ENCODE peak calls at places on chromosomes 13 and 19, in nine cellular contexts. V, J, U, W, D, B, T, N and A are unnamed samples.

GRCh38 chr19:33401683-33402420 is 28.3 kb downstream of the CEBPG start:
- DNase-seq in V (no peak), J (no peak), U (no peak), W (no peak), D (no peak), B (no peak), T (no peak), N (no peak), A (no peak)

GRCh38 chr19:10510301-10510802 is 6.9 kb downstream of the S1PR5 start:
- DNase-seq in V (peak; percentile 14), J (no peak), U (no peak), W (no peak), D (no peak), B (peak; percentile 56), T (no peak), N (no peak), A (no peak)

GRCh38 chr13:75505327-75505726 is 23.4 kb upstream of the TBC1D4 start:
- DNase-seq in V (peak; percentile 92), J (no peak), U (no peak), W (no peak), D (no peak), B (no peak), T (no peak), N (no peak), A (no peak)

GRCh38 chr13:42720116-42720857 is 61.1 kb upstream of the FAM216B start:
- DNase-seq in V (no peak), J (no peak), U (peak; percentile 93), W (peak; percentile 83), D (no peak), B (no peak), T (no peak), N (peak; percentile 2), A (peak; percentile 82)

GRCh38 chr13:90254437-90254836 is 1093.0 kb upstream of the MIR17HG start:
- DNase-seq in V (no peak), J (no peak), U (no peak), W (no peak), D (no peak), B (no peak), T (no peak), N (no peak), A (no peak)

GRCh38 chr19:40598121-40598917 is 2.9 kb upstream of the LTBP4 start:
- DNase-seq in V (peak; percentile 72), J (peak; percentile 97), U (peak; percentile 48), W (peak; percentile 96), D (peak; percentile 90), B (peak; percentile 95), T (peak; percentile 21), N (peak; percentile 97), A (peak; percentile 73)

GRCh38 chr13:86933676-86934075 is 737.5 kb upstream of the SLITRK5 start:
- DNase-seq in V (no peak), J (no peak), U (no peak), W (no peak), D (no peak), B (no peak), T (no peak), N (no peak), A (no peak)

GRCh38 chr13:110010433-110011135 is 224.2 kb upstream of the IRS2 start:
- DNase-seq in V (no peak), J (no peak), U (no peak), W (no peak), D (no peak), B (no peak), T (no peak), N (no peak), A (no peak)

GRCh38 chr19:6737873-6738725 is 719 bp upstream of the GPR108 start:
- DNase-seq in V (peak; percentile 92), J (peak; percentile 99), U (peak; percentile 60), W (peak; percentile 82), D (peak; percentile 82), B (peak; percentile 92), T (peak; percentile 34), N (peak; percentile 77), A (no peak)

GRCh38 chr13:42348576-42348975 is 76.6 kb downstream of the AKAP11 start:
- DNase-seq in V (no peak), J (peak; percentile 64), U (no peak), W (no peak), D (no peak), B (no peak), T (no peak), N (no peak), A (no peak)

GRCh38 chr19:10830941-10831779 is 4.9 kb downstream of the TMED1 start:
- DNase-seq in V (no peak), J (no peak), U (no peak), W (no peak), D (no peak), B (no peak), T (no peak), N (no peak), A (no peak)

GRCh38 chr19:47331931-47332547 is at the start of gene C5AR2:
- DNase-seq in V (no peak), J (no peak), U (no peak), W (no peak), D (no peak), B (no peak), T (no peak), N (no peak), A (no peak)

GRCh38 chr19:35223084-35223790 is 5.3 kb downstream of the FAM187B start:
- DNase-seq in V (no peak), J (peak; percentile 88), U (no peak), W (no peak), D (no peak), B (no peak), T (no peak), N (no peak), A (no peak)

GRCh38 chr13:43303040-43303729 is 279.8 kb downstream of the DNAJC15 start:
- DNase-seq in V (peak; percentile 73), J (no peak), U (peak; percentile 56), W (peak; percentile 70), D (peak; percentile 68), B (peak; percentile 79), T (no peak), N (no peak), A (peak; percentile 59)

GRCh38 chr19:15249912-15250634 is 17.8 kb upstream of the EPHX3 start:
- DNase-seq in V (no peak), J (no peak), U (peak; percentile 89), W (peak; percentile 35), D (peak; percentile 82), B (peak; percentile 34), T (no peak), N (peak; percentile 84), A (no peak)

GRCh38 chr13:31036717-31037116 is 104.3 kb downstream of the TEX26 start:
- DNase-seq in V (no peak), J (no peak), U (no peak), W (no peak), D (no peak), B (no peak), T (no peak), N (no peak), A (no peak)

GRCh38 chr19:43720936-43721335 is 5.1 kb downstream of the IRGC start:
- DNase-seq in V (no peak), J (no peak), U (no peak), W (no peak), D (no peak), B (no peak), T (no peak), N (no peak), A (no peak)

GRCh38 chr13:83048419-83048818 is 833.9 kb downstream of the SLITRK1 start:
- DNase-seq in V (no peak), J (no peak), U (no peak), W (no peak), D (no peak), B (no peak), T (no peak), N (no peak), A (no peak)

GRCh38 chr19:15468675-15469512 is 4.5 kb upstream of the RASAL3 start:
- DNase-seq in V (no peak), J (no peak), U (no peak), W (no peak), D (no peak), B (no peak), T (no peak), N (no peak), A (no peak)

GRCh38 chr13:48500652-48501197 is 32.2 kb downstream of the RCBTB2 start:
- DNase-seq in V (peak; percentile 95), J (no peak), U (peak; percentile 74), W (no peak), D (no peak), B (no peak), T (no peak), N (peak; percentile 12), A (peak; percentile 54)

GRCh38 chr19:17794731-17795494 is at the start of gene B3GNT3:
- DNase-seq in V (no peak), J (no peak), U (no peak), W (peak; percentile 86), D (no peak), B (no peak), T (no peak), N (no peak), A (no peak)

GRCh38 chr19:13881231-13881691 is 4.3 kb downstream of the NANOS3 start:
- DNase-seq in V (no peak), J (no peak), U (no peak), W (no peak), D (no peak), B (peak; percentile 96), T (no peak), N (no peak), A (no peak)

GRCh38 chr19:47416667-47417033 is 2.7 kb downstream of the MEIS3 start:
- DNase-seq in V (no peak), J (no peak), U (no peak), W (no peak), D (no peak), B (no peak), T (no peak), N (no peak), A (no peak)

GRCh38 chr19:662207-662961 is 630 bp downstream of the RNF126 start:
- DNase-seq in V (peak; percentile 14), J (no peak), U (no peak), W (peak; percentile 38), D (peak; percentile 47), B (peak; percentile 69), T (no peak), N (no peak), A (no peak)

GRCh38 chr13:98020271-98020670 is 66.8 kb downstream of the IPO5 start:
- DNase-seq in V (no peak), J (no peak), U (no peak), W (no peak), D (no peak), B (no peak), T (no peak), N (no peak), A (no peak)

GRCh38 chr13:41054212-41054877 is 7.0 kb upstream of the WBP4 start:
- DNase-seq in V (peak; percentile 80), J (no peak), U (peak; percentile 43), W (peak; percentile 94), D (no peak), B (peak; percentile 10), T (no peak), N (no peak), A (peak; percentile 51)

GRCh38 chr13:114099191-114099590 is 33.2 kb downstream of the RASA3 start:
- DNase-seq in V (no peak), J (peak; percentile 94), U (peak; percentile 90), W (peak; percentile 60), D (peak; percentile 83), B (peak; percentile 80), T (no peak), N (peak; percentile 100), A (no peak)

GRCh38 chr19:15562861-15563260 is 52.2 kb upstream of the CYP4F8 start:
- DNase-seq in V (no peak), J (no peak), U (no peak), W (peak; percentile 3), D (no peak), B (no peak), T (no peak), N (no peak), A (peak; percentile 55)

GRCh38 chr13:20190481-20191310 is 2.0 kb downstream of the GJB2 start:
- DNase-seq in V (no peak), J (peak; percentile 77), U (peak; percentile 17), W (peak; percentile 28), D (no peak), B (no peak), T (no peak), N (peak; percentile 75), A (peak; percentile 16)

GRCh38 chr19:16458391-16459128 is 13.2 kb downstream of the EPS15L1 start:
- DNase-seq in V (no peak), J (no peak), U (no peak), W (no peak), D (no peak), B (no peak), T (no peak), N (no peak), A (no peak)

GRCh38 chr19:18660051-18660910 is 23.2 kb upstream of the CRTC1 start:
- DNase-seq in V (no peak), J (no peak), U (no peak), W (no peak), D (peak; percentile 73), B (no peak), T (no peak), N (peak; percentile 96), A (no peak)